ENCODE peak calls at places on chromosome 4, in five cellular contexts. X is IMR-90, Y is H9, J is mesenchymal stem cell, U is H1. I is an unnamed sample.

GRCh38 chr4:168857009-168857408 is 153.0 kb downstream of the CBR4 start:
- DNase-seq in X (peak; percentile 50), Y (no peak), J (no peak), U (no peak), I (no peak)

GRCh38 chr4:153790962-153791551 is 2.2 kb upstream of the SFRP2 start:
- DNase-seq in X (no peak), Y (peak; percentile 91), J (peak; percentile 47), U (peak; percentile 51), I (peak; percentile 70)

GRCh38 chr4:16083217-16084191 is at the start of gene PROM1:
- DNase-seq in X (no peak), Y (peak; percentile 83), J (no peak), U (no peak), I (peak; percentile 50)

GRCh38 chr4:91127891-91128290 is 1000.7 kb downstream of the CCSER1 start:
- DNase-seq in X (no peak), Y (no peak), J (no peak), U (no peak), I (no peak)

GRCh38 chr4:189600598-189601435 is 339.9 kb upstream of the FRG1 start:
- DNase-seq in X (no peak), Y (no peak), J (peak; percentile 82), U (no peak), I (no peak)

GRCh38 chr4:30863031-30863430 is 142.9 kb downstream of the PCDH7 start:
- DNase-seq in X (peak; percentile 77), Y (no peak), J (no peak), U (no peak), I (no peak)

GRCh38 chr4:167031534-167032156 is 202.6 kb downstream of the SPOCK3 start:
- DNase-seq in X (peak; percentile 5), Y (no peak), J (peak; percentile 46), U (no peak), I (no peak)

GRCh38 chr4:177759714-177760113 is 317.5 kb upstream of the AGA start:
- DNase-seq in X (no peak), Y (no peak), J (no peak), U (no peak), I (no peak)

DNA sequence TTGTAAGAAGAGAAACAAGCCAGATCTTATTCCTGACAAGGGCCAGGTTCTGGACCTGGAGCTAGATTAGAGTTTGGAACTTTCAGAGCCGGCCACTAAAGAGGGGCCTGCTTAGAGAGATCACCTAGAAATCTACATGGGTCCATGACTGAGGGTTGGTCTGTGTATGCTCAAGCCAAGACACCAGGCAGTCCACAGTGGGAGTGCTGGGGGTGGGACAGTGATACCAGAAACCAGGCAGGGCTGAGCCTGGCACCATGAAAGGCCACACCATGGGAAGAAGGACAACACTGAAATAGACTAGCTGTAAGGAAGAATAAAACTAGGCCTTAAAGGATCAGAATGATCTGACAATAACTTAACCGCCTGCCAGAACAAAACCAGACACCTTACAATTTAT is 267.3 kb downstream of the ADAMTS3 start:
- DNase-seq in X (no peak), Y (no peak), J (no peak), U (no peak), I (no peak)
- H3K18ac ChIP-seq in X (no peak overlapping the region), Y (no peak overlapping the region), J (no peak overlapping the region), U (no peak overlapping the region), I (no peak overlapping the region)

DNA sequence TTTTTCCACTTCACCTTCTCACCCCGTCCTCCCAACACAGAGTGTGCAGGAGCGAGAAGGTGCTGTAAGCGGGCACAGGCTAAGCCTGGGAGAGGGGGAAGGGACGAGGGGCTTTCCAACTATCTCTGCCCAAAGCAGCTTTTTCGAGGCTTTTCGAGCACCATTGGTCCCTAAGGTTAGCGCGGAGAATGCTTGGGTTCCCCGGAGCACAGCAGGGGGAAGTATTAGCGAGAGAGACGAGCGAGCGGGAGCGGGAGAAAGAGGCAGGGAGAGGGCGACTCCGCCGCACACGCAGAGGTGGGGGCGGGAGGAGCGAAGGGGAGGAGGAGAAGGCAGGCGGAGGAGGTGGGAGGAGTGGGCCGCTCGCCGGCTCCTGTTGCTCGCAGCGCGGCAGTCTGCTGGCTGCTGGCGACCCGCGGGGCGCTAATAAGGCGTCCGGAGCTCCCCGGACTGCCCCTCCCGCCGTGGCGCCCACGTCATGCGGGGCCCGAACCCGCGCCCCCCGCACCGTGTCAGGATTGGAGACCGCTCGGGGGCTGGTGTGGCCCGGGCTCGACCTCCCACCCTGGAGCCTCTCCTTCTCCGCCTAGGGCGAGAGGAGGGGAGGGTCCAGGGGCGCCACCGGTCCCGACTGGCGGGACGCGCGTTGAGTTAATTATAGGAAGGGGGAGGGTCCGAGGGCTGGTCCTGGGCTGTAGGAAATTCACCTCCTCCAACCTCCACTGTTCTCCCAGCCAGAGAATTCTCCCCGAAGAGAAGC is at the start of gene ADAMTS3:
- DNase-seq in X (peak; percentile 33), Y (peak; percentile 90), J (peak; percentile 77), U (peak; percentile 43), I (peak; percentile 76)
- H3K23ac ChIP-seq in X (peak within 1 kb of the TSS; percentile 37), Y (no peak within 1 kb of the TSS), J (peak within 1 kb of the TSS; percentile 78), U (no peak within 1 kb of the TSS), I (peak within 1 kb of the TSS; percentile 6)

GRCh38 chr4:96483308-96484030 is 643.6 kb downstream of the PDHA2 start:
- DNase-seq in X (no peak), Y (peak; percentile 38), J (no peak), U (peak; percentile 29), I (no peak)
- H3K18ac ChIP-seq in X (no peak overlapping the region), Y (no peak overlapping the region), J (no peak overlapping the region), U (no peak overlapping the region), I (no peak overlapping the region)

DNA sequence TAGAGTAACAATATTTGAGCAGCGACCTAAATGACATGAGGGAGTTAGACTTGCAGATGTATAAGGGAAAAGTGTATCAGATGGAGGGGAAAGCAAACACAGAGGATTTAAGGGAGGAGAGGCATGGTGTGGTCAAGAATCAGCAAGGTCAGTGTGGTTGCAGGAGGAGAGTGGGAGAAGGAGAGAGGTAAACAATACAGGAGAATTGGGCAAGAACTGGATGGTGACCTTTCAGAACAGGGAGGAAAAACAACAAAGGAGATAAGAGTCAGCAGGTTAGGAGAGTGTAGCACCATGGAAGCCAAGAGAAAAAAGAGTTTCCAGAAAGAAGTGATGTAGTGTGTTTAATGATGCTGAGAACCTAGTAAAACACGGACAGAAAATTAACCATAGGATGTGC is 178.5 kb downstream of the PAPSS1 start:
- DNase-seq in X (no peak), Y (no peak), J (no peak), U (no peak), I (no peak)
- H3K23ac ChIP-seq in X (no peak overlapping the region), Y (no peak overlapping the region), J (no peak overlapping the region), U (no peak overlapping the region), I (no peak overlapping the region)

DNA sequence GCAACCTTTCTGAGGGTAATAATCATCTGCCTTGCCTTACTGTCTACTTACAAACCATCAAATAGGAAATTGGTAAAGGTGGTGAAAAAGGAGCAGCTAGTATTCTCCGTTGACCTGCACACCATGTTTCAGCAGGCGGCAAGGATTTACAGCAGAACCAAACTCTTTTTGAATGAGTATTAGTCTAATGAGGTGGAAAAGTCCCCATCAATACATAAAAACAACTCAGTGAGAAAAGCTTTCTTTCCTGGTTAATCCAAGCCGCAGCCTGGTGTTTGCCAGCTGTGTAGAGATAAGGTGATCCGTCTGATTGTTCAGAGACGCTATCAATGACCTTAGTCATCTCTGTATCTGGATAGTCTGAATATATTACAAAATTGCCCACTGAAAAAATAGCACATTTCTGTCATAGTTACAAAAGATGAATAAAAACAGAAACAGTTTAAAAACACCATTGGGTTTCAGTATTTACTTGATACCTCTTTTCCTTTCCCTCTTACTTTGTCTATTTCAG is 110.4 kb upstream of the TBC1D9 start:
- DNase-seq in X (no peak), Y (no peak), J (no peak), U (no peak), I (peak; percentile 44)
- H3K18ac ChIP-seq in X (no peak overlapping the region), Y (no peak overlapping the region), J (no peak overlapping the region), U (no peak overlapping the region), I (no peak overlapping the region)

GRCh38 chr4:188432328-188432727 is 293.1 kb downstream of the TRIML1 start:
- DNase-seq in X (peak; percentile 26), Y (no peak), J (no peak), U (no peak), I (no peak)
- H3K23ac ChIP-seq in X (no peak overlapping the region), Y (no peak overlapping the region), J (no peak overlapping the region), U (no peak overlapping the region), I (no peak overlapping the region)

GRCh38 chr4:61210186-61210939 is 10.2 kb downstream of the ADGRL3 start:
- DNase-seq in X (no peak), Y (no peak), J (peak; percentile 1), U (no peak), I (peak; percentile 86)

GRCh38 chr4:61212788-61213187 is 12.7 kb downstream of the ADGRL3 start:
- DNase-seq in X (no peak), Y (no peak), J (no peak), U (no peak), I (no peak)

GRCh38 chr4:61214680-61215079 is 14.6 kb downstream of the ADGRL3 start:
- DNase-seq in X (no peak), Y (no peak), J (no peak), U (no peak), I (no peak)

DNA sequence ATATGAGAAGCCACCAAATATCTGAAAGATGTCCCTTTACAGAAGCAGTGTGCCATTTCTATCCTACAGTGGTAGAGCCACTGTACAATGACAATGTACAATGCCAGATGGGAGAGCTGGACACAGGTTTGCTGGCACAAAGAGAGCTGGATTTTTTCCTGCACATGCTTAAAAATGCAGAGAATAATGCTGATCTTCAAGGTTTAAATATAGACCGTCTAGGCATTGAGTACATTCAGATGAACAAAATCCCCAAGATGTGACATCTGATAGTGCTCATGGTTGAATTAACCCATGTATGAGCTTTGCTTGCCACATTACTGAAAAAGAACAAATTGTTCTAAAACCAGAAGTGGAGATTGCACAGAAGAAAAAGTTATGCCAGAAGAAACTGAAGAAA is 11.7 kb downstream of the ADGRL3 start:
- DNase-seq in X (no peak), Y (no peak), J (no peak), U (no peak), I (no peak)
- H3K18ac ChIP-seq in X (no peak overlapping the region), Y (no peak overlapping the region), J (no peak overlapping the region), U (no peak overlapping the region), I (no peak overlapping the region)

GRCh38 chr4:89193828-89194227 is 82.5 kb downstream of the TIGD2 start:
- DNase-seq in X (no peak), Y (no peak), J (no peak), U (no peak), I (no peak)
- H3K23ac ChIP-seq in X (no peak overlapping the region), Y (no peak overlapping the region), J (no peak overlapping the region), U (no peak overlapping the region), I (no peak overlapping the region)